ENCODE peak calls at places on chromosomes 7 and 10, in six cellular contexts. G, E, M, A, Z and X are unnamed samples.
A peak's percentile ranks its signal among the peaks of the same experiment; 100 is the strongest.

GRCh38 chr7:107370816-107371215 is 99.0 kb upstream of the GPR22 start:
- DNase-seq in G (no peak), E (no peak), M (no peak), A (no peak), Z (no peak), X (no peak)

GRCh38 chr10:10396601-10397000 is 621.1 kb upstream of the CELF2 start:
- DNase-seq in G (no peak), E (no peak), M (no peak), A (peak; percentile 73), Z (no peak), X (no peak)

GRCh38 chr7:31764457-31764856 is 77.4 kb downstream of the PPP1R17 start:
- DNase-seq in G (no peak), E (no peak), M (no peak), A (peak; percentile 12), Z (no peak), X (no peak)

GRCh38 chr7:15778191-15778590 is 91.7 kb upstream of the MEOX2 start:
- DNase-seq in G (no peak), E (no peak), M (no peak), A (no peak), Z (no peak), X (no peak)

GRCh38 chr10:102476466-102477141 is 25.3 kb upstream of the C10orf95 start:
- DNase-seq in G (no peak), E (no peak), M (no peak), A (peak; percentile 7), Z (no peak), X (no peak)

GRCh38 chr10:132696728-132697567 is 89.0 kb downstream of the NKX6-2 start:
- DNase-seq in G (no peak), E (no peak), M (no peak), A (no peak), Z (peak; percentile 11), X (no peak)

GRCh38 chr7:93921607-93922446 is at the start of gene GNG11:
- DNase-seq in G (no peak), E (no peak), M (peak; percentile 3), A (peak; percentile 86), Z (peak; percentile 90), X (peak; percentile 67)

GRCh38 chr10:124072106-124072505 is 21.3 kb downstream of the CHST15 start:
- DNase-seq in G (no peak), E (no peak), M (no peak), A (no peak), Z (no peak), X (no peak)

GRCh38 chr7:27165089-27165654 is at the start of gene HOXA9:
- DNase-seq in G (peak; percentile 61), E (no peak), M (no peak), A (peak; percentile 96), Z (peak; percentile 30), X (no peak)

GRCh38 chr10:88583584-88583957 is 453 bp upstream of the RNLS start:
- DNase-seq in G (no peak), E (no peak), M (no peak), A (no peak), Z (no peak), X (no peak)

GRCh38 chr10:15158972-15159371 is 9.5 kb downstream of the NMT2 start:
- DNase-seq in G (no peak), E (no peak), M (no peak), A (no peak), Z (no peak), X (no peak)

GRCh38 chr10:14024349-14025202 is 306.1 kb downstream of the FRMD4A start:
- DNase-seq in G (no peak), E (no peak), M (no peak), A (no peak), Z (no peak), X (no peak)

GRCh38 chr10:60604356-60604755 is 173.9 kb upstream of the CDK1 start:
- DNase-seq in G (no peak), E (no peak), M (no peak), A (no peak), Z (no peak), X (no peak)

GRCh38 chr10:111221682-111222470 is 145.0 kb downstream of the ADRA2A start:
- DNase-seq in G (no peak), E (no peak), M (no peak), A (no peak), Z (no peak), X (no peak)

GRCh38 chr10:62726142-62726541 is 78.4 kb upstream of the ADO start:
- DNase-seq in G (no peak), E (no peak), M (peak; percentile 17), A (no peak), Z (no peak), X (no peak)

GRCh38 chr10:13087601-13087985 is 12.4 kb upstream of the OPTN start:
- DNase-seq in G (no peak), E (no peak), M (no peak), A (no peak), Z (no peak), X (no peak)

GRCh38 chr10:78977761-78978305 is 90.9 kb upstream of the ZMIZ1 start:
- DNase-seq in G (no peak), E (no peak), M (no peak), A (peak; percentile 93), Z (peak; percentile 50), X (peak; percentile 57)

GRCh38 chr7:87627634-87627994 is 584 bp upstream of the RUNDC3B start:
- DNase-seq in G (peak; percentile 35), E (no peak), M (no peak), A (no peak), Z (peak; percentile 26), X (no peak)